ENCODE peak calls at places on chromosomes 2 and 18, in nine cellular contexts. T is sigmoid colon, Z is right lobe of liver, E is brain microvascular endothelial cell, V is IMR-90, B is cardiac muscle cell, U is suprapubic skin, I is tibial artery, X is HepG2. M is an unnamed sample. For H3K36me3, the result is how much of the 10 kb centered on the place peaks cover.

GRCh38 chr2:231717281-231718180 is 9.2 kb downstream of the PTMA start:
- DNase-seq in V (peak), Z (no peak), T (peak), X (peak), U (no peak), B (peak), E (peak), I (peak), M (no peak)

GRCh38 chr2:148303166-148303565 is 282.3 kb downstream of the MBD5 start:
- DNase-seq in I (no peak), U (no peak), Z (no peak), T (no peak), E (peak), B (no peak), X (no peak), V (no peak), M (no peak)

GRCh38 chr2:34979148-34979547 is 1376.4 kb upstream of the CRIM1 start:
- DNase-seq in Z (no peak), X (no peak), T (no peak), U (no peak), I (no peak), E (no peak), B (no peak), V (no peak), M (no peak)

GRCh38 chr2:238597638-238598528 is 171.2 kb downstream of the ASB1 start:
- DNase-seq in V (no peak), E (no peak), I (peak), T (no peak), Z (no peak), X (no peak), B (no peak), U (no peak), M (no peak)

GRCh38 chr2:51000849-51001617 is 30.9 kb downstream of the NRXN1 start:
- DNase-seq in V (peak), T (no peak), Z (no peak), I (no peak), U (no peak), E (no peak), B (no peak), X (no peak), M (no peak)

GRCh38 chr2:20487392-20488135 is 40.7 kb downstream of the RHOB start:
- DNase-seq in U (no peak), Z (no peak), X (no peak), E (no peak), T (peak), B (no peak), V (no peak), I (peak), M (no peak)

GRCh38 chr2:207166349-207167128 is 791 bp upstream of the KLF7 start:
- DNase-seq in I (peak), V (peak), T (peak), X (peak), E (peak), B (peak), Z (peak), U (peak), M (peak)

GRCh38 chr18:5431836-5432575 is 111.8 kb downstream of the EPB41L3 start:
- DNase-seq in B (no peak), U (no peak), T (no peak), V (no peak), Z (no peak), X (no peak), E (no peak), I (no peak), M (no peak)

GRCh38 chr2:608711-609110 is 68.5 kb downstream of the TMEM18 start:
- DNase-seq in U (peak), Z (no peak), T (no peak), B (no peak), X (no peak), V (no peak), I (no peak), E (no peak), M (no peak)

GRCh38 chr2:8671176-8671575 is 10.7 kb upstream of the ID2 start:
- DNase-seq in X (no peak), I (no peak), U (no peak), B (no peak), Z (no peak), V (no peak), E (no peak), T (no peak), M (no peak)

GRCh38 chr2:177429688-177430325 is 37.2 kb downstream of the AGPS start:
- DNase-seq in X (no peak), U (no peak), V (peak), Z (no peak), E (peak), T (no peak), B (peak), I (no peak), M (no peak)

GRCh38 chr18:78364123-78364522 is 615.5 kb upstream of the SALL3 start:
- DNase-seq in X (no peak), T (no peak), B (no peak), I (no peak), E (no peak), Z (no peak), V (no peak), U (no peak), M (no peak)

GRCh38 chr2:171706152-171706803 is 19.0 kb downstream of the DYNC1I2 start:
- DNase-seq in U (no peak), X (peak), E (no peak), Z (no peak), I (no peak), B (peak), T (no peak), V (peak), M (no peak)

GRCh38 chr2:174632847-174633620 is 35.4 kb upstream of the WIPF1 start:
- DNase-seq in T (no peak), B (peak), X (no peak), E (no peak), Z (no peak), I (no peak), V (no peak), U (no peak), M (no peak)

GRCh38 chr2:239321596-239322413 is 79.0 kb downstream of the HDAC4 start:
- DNase-seq in I (no peak), X (no peak), T (no peak), U (no peak), V (no peak), E (no peak), B (no peak), Z (no peak), M (no peak)

GRCh38 chr18:72819050-72819449 is 48.7 kb downstream of the NETO1 start:
- DNase-seq in T (no peak), U (no peak), I (no peak), Z (no peak), V (no peak), X (no peak), E (no peak), B (no peak), M (no peak)

GRCh38 chr18:50855976-50856772 is 22.7 kb upstream of the ME2 start:
- DNase-seq in X (no peak), E (no peak), T (no peak), Z (no peak), I (no peak), B (no peak), V (no peak), U (no peak), M (no peak)

GRCh38 chr2:29014811-29015414 is 33.8 kb downstream of the TOGARAM2 start:
- DNase-seq in Z (no peak), E (peak), X (no peak), B (peak), V (peak), I (no peak), U (no peak), T (no peak), M (peak)

GRCh38 chr2:43819489-43820163 is 19.0 kb downstream of the ABCG5 start:
- DNase-seq in I (no peak), U (no peak), Z (no peak), E (no peak), V (no peak), B (no peak), T (no peak), X (no peak), M (no peak)

GRCh38 chr2:130920417-130921030 is 83.8 kb downstream of the ARHGEF4 start:
- DNase-seq in T (no peak), I (peak), X (peak), V (peak), E (peak), B (peak), U (no peak), Z (peak), M (peak)

DNA sequence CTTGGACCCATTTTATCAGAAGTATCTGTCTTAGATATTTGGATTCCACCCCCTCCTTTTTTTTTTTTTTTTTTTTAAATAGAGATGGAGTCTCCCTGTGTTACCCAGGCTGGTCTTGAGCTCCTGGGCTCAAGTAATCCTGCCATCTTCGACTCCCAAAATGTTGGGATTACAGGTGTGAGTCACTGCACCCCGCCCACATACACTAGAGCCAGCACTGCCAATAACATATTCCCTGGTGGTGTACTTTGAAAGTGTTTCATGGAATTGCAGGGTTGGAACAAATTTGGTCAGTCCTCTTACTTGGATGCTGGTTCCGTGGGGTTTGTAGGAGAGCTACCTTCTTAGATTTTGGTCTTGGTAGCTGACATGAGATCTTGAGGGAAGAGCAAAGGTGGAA is 15.0 kb downstream of the PDCL3 start:
- DNase-seq in B (no peak), I (no peak), V (no peak), X (no peak), E (no peak), Z (no peak), T (no peak), U (no peak), M (no peak)
- TF ChIP-seq CTCF in B (no peak), I (no peak), V (no peak), X (no peak), E (peak), Z (no peak), T (no peak), U (no peak), M (no peak)

DNA sequence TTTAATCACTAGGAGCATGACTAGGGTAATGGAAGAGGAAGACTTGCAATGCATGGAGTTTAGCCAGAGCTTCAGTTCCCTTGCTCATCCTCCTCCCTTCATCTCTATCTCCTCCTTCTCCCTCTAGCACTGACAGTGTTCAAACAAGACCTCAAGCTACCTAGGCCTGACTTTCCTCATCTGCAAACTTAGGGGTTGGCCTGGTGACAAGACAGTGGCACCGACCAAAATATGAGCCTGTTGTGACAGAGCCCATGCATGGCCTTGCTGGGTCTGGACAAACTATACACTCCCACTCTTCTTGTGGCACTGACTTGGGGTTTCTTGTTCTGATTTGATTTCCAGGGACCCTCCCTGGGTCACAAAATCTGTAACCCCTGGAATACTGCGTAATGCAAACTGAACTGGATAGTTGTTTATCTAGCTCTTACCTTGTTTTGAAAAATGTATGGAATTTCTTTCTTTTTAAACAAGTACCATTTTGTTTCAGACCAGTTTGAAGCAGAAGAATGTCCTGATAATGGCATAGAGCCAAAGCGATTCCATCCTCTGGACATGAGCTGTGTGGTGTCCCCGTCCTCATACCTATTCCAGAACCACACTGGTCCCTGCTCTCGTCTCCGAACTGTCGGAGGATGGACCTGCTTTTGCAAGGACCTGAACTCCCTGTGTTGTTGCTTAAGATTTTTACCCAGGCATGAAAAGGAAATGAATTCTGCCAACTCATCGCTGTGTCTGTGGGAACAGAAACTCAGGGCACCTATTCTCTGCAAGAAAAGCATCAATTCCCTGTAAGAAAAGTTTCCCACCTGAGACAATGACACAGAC is 33.4 kb upstream of the PPP4R1 start:
- DNase-seq in Z (no peak), U (no peak), E (no peak), I (no peak), X (peak), T (no peak), B (peak), V (no peak), M (no peak)
- H3K27ac ChIP-seq in Z (no peak), U (no peak), E (peak), I (no peak), X (no peak), T (no peak), B (no peak), V (peak), M (no peak)

DNA sequence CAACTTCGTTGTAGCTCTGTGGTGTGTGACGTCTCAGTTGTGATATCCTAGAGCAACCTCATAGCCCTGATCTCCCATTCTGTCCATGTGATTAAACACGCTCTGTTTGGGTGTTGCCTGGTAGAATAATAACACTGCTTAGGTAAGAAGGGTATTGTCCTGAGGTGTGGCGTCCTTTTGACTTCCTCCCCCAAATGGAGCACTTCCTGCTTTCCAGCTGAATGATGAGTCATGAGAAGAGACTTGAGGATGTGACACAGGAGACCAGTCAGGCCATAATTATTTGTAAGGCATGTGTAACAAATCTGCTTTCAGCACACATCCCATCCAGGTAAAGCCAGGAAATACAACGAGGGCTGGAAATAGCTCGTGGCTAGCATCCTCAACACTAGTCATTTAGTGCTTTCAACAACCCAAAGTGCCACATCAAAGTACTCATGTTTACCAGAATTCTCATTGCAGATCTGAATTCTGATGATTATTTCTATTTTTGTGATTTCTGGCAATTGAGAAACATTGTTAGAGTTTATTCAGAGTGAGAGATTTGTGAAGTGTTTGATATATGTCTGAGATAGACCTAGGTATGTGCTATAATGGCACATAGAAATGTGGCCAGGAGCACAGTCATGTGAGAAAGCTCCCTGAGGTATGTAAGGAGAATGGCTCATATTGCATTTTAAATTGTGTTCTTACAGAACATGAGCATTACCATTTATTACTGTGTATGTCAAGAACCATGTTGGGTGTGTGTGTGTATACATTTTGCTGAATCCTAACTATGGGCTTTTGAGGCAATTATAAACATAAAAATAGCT is 100.9 kb downstream of the RAPGEF4 start:
- DNase-seq in X (no peak), V (peak), E (peak), U (no peak), B (peak), T (no peak), Z (no peak), I (no peak), M (no peak)
- H3K36me3 ChIP-seq in X (under half), V (under half), E (under half), U (under half), B (under half), T (under half), Z (under half), I (under half), M (under half)

DNA sequence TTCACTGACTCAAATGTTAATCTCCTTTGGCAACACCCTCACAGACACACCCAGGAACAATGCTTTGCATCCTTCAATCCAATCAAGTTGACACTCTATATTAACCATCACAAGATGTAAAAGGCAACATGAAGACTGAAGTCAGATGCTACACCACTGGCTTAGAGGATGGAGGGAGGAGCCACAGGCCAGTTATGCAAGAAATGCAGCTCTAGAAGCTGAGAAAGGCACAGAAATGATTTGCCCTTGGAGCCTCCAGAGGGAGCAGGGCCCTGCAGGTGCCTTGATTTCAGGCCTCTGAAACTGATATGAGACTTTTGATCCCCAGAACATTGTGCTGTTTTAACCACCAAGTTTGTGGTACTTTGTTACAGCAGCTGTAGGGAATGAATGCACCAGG is 276.3 kb downstream of the KCNS3 start:
- DNase-seq in B (no peak), U (no peak), T (no peak), X (no peak), V (no peak), I (no peak), E (no peak), Z (no peak), M (no peak)
- TF ChIP-seq CTCF in B (no peak), U (peak), T (no peak), X (no peak), V (no peak), I (no peak), E (no peak), Z (no peak), M (no peak)

GRCh38 chr2:234846589-234847363 is 105.0 kb upstream of the SH3BP4 start:
- DNase-seq in B (no peak), U (no peak), Z (peak), V (no peak), I (no peak), T (no peak), X (no peak), E (no peak), M (no peak)
- H3K27ac ChIP-seq in B (no peak), U (no peak), Z (peak), V (no peak), I (no peak), T (no peak), X (peak), E (no peak), M (no peak)